ENCODE peak calls at places on chromosomes 11 and 22, in nine cellular contexts. H, S, C, O, N, K, I, G and J are unnamed samples.

GRCh38 chr11:47143322-47143721 is 33.4 kb downstream of the ARFGAP2 start:
- DNase-seq in O (no peak), H (no peak), N (no peak), K (peak), C (peak), I (peak), S (no peak), G (peak), J (no peak)

GRCh38 chr11:111310088-111310487 is 11.7 kb downstream of the POU2AF3 start:
- DNase-seq in I (no peak), N (no peak), O (no peak), C (no peak), K (peak), G (peak), H (no peak), S (no peak), J (no peak)

GRCh38 chr11:7656704-7657103 is 16.6 kb downstream of the CYB5R2 start:
- DNase-seq in S (no peak), I (no peak), K (no peak), H (no peak), N (no peak), G (no peak), C (no peak), O (no peak), J (no peak)

GRCh38 chr11:102269927-102270326 is 47.4 kb upstream of the BIRC3 start:
- DNase-seq in S (no peak), C (peak), O (no peak), H (no peak), N (no peak), K (peak), I (peak), G (no peak), J (no peak)

GRCh38 chr11:117713676-117714075 is 83.3 kb downstream of the DSCAML1 start:
- DNase-seq in G (no peak), O (no peak), I (no peak), S (no peak), K (no peak), N (no peak), C (no peak), H (no peak), J (no peak)

GRCh38 chr11:78074756-78075155 is 4.9 kb downstream of the NDUFC2 start:
- DNase-seq in O (no peak), G (no peak), K (no peak), S (no peak), N (peak), I (no peak), C (no peak), H (peak), J (no peak)

GRCh38 chr11:35747638-35748037 is 85.1 kb downstream of the TRIM44 start:
- DNase-seq in H (no peak), I (no peak), G (no peak), C (no peak), K (no peak), N (peak), S (no peak), O (no peak), J (no peak)

GRCh38 chr11:9525116-9525515 is 48.4 kb upstream of the WEE1 start:
- DNase-seq in N (peak), C (no peak), S (no peak), O (no peak), G (no peak), I (no peak), H (no peak), K (no peak), J (no peak)

GRCh38 chr22:38645430-38645829 is 10.8 kb downstream of the FAM227A start:
- DNase-seq in K (no peak), S (no peak), G (peak), C (no peak), O (no peak), I (no peak), N (no peak), H (no peak), J (no peak)

GRCh38 chr11:66119348-66120133 is 49.5 kb downstream of the PACS1 start:
- DNase-seq in O (no peak), S (peak), N (peak), G (no peak), I (peak), K (peak), C (peak), H (no peak), J (no peak)

GRCh38 chr11:17719940-17720795 is 797 bp downstream of the MYOD1 start:
- DNase-seq in C (peak), I (peak), S (no peak), N (no peak), G (no peak), O (peak), H (no peak), K (no peak), J (peak)

GRCh38 chr11:8021920-8022319 is 34.8 kb downstream of the EIF3F start:
- DNase-seq in O (no peak), S (no peak), H (no peak), K (no peak), N (no peak), I (no peak), C (no peak), G (no peak), J (no peak)

GRCh38 chr11:58775066-58775708 is 43.4 kb upstream of the GLYAT start:
- DNase-seq in K (no peak), G (no peak), S (no peak), C (no peak), N (no peak), H (no peak), O (no peak), I (no peak), J (no peak)

GRCh38 chr11:68168694-68169093 is 44.4 kb downstream of the KMT5B start:
- DNase-seq in K (no peak), G (no peak), N (no peak), H (no peak), C (no peak), O (no peak), S (no peak), I (no peak), J (no peak)

GRCh38 chr22:22666307-22667091 is 22.1 kb downstream of the GGTLC2 start:
- DNase-seq in N (peak), C (no peak), O (no peak), S (no peak), G (no peak), I (peak), K (peak), H (peak), J (peak)

GRCh38 chr11:83292709-83293435 is 6.7 kb upstream of the CCDC90B start:
- DNase-seq in I (peak), S (peak), K (peak), O (no peak), H (peak), N (peak), G (peak), C (peak), J (peak)

GRCh38 chr11:1763796-1764661 is at the start of gene CTSD:
- DNase-seq in G (peak), N (peak), H (peak), O (peak), K (peak), I (peak), S (peak), C (peak), J (peak)

GRCh38 chr11:28108909-28109308 is 721 bp downstream of the METTL15 start:
- DNase-seq in H (no peak), I (no peak), N (no peak), C (no peak), S (no peak), O (no peak), G (no peak), K (no peak), J (no peak)

GRCh38 chr22:45638834-45639746 is 32.5 kb upstream of the ATXN10 start:
- DNase-seq in O (no peak), S (peak), I (peak), N (peak), G (no peak), C (peak), H (peak), K (peak), J (no peak)

GRCh38 chr11:12088047-12088481 is 22.3 kb upstream of the MICAL2 start:
- DNase-seq in C (peak), I (peak), K (peak), O (no peak), N (peak), S (no peak), H (peak), G (peak), J (no peak)
- TF ChIP-seq CTCF in C (peak), I (peak), K (no peak), O (peak), N (no peak), S (no peak), H (peak), G (peak), J (no peak)

GRCh38 chr22:35140879-35141745 is 75.2 kb downstream of the ISX start:
- DNase-seq in S (no peak), K (peak), N (peak), I (no peak), C (no peak), O (no peak), H (peak), G (no peak), J (peak)
- TF ChIP-seq CTCF in S (no peak), K (peak), N (no peak), I (no peak), C (no peak), O (no peak), H (peak), G (peak), J (peak)

DNA sequence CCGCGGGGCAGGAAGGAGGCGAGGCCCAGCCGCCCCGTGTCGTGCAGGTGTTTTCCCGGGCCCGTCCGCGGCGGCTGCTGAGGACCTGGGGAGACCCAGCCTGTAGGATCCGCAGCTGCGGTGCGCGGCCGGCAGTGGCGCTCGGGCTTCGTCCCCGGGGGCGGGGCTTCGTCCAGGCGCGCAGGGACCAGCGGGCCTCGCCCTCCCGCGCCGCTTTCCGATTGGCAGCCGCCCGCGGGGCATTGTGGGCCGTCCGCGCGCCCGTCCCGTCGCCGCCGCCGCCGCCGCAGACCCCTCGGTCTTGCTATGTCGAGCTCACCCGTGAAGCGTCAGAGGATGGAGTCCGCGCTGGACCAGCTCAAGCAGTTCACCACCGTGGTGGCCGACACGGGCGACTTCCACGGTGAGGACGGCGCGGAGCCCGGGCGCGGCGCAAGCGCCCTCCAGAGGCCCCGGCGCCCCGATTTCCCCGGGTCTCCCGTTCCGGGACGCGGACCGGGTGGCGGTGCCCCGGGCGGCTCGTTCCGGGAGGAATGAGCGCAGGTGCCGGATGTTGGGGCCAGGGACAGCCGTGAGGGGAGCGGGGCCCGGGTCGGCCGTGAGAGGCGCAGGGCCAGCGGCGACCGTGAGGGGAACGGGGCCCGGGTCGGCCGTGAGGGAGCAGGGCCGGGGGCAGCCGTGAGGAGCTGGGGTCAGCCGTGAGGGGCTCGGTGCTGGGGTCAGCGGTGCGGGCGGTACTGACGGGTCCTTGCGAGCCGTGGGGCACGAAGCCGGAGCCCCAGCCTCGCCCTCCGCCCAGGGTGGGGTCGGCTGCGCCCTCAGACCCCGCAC is at the start of gene TALDO1:
- DNase-seq in H (peak), S (peak), K (peak), I (peak), G (peak), N (peak), C (peak), O (peak), J (peak)
- TF ChIP-seq CTCF in H (peak), S (no peak), K (peak), I (no peak), G (peak), N (no peak), C (no peak), O (peak), J (no peak)

GRCh38 chr22:42070517-42071422 is at the start of gene NAGA:
- DNase-seq in G (peak), H (peak), S (peak), O (peak), C (peak), N (peak), K (peak), I (peak), J (peak)

GRCh38 chr22:42073568-42074152 is 388 bp upstream of the PHETA2 start:
- DNase-seq in K (no peak), N (no peak), C (no peak), I (no peak), H (no peak), G (no peak), S (peak), O (no peak), J (no peak)

GRCh38 chr22:42074153-42074750 is at the start of gene PHETA2:
- DNase-seq in H (no peak), O (no peak), K (no peak), N (peak), C (no peak), S (peak), G (no peak), I (peak), J (peak)

GRCh38 chr22:42074846-42075245 is 798 bp downstream of the PHETA2 start:
- DNase-seq in I (no peak), S (no peak), O (no peak), N (no peak), K (no peak), H (no peak), C (no peak), G (no peak), J (no peak)

GRCh38 chr22:42072606-42073330 is 1.3 kb upstream of the PHETA2 start:
- DNase-seq in G (no peak), S (peak), I (no peak), H (no peak), C (no peak), O (no peak), K (no peak), N (no peak), J (no peak)
- TF ChIP-seq CTCF in G (no peak), S (no peak), I (no peak), H (peak), C (no peak), O (no peak), K (no peak), N (no peak), J (no peak)

GRCh38 chr11:45266693-45267451 is 19.3 kb downstream of the SYT13 start:
- DNase-seq in S (no peak), N (peak), G (no peak), I (no peak), K (no peak), O (no peak), H (peak), C (no peak), J (peak)
- TF ChIP-seq CTCF in S (no peak), N (peak), G (no peak), I (peak), K (peak), O (no peak), H (peak), C (no peak), J (peak)